ENCODE peak calls at places on chromosomes 3 and 15, in six cellular contexts. V, F, J, Z, W and K are unnamed samples.

GRCh38 chr15:39692464-39693327 is 89.9 kb downstream of the FSIP1 start:
- DNase-seq in V (no peak), F (no peak), J (peak; percentile 33), Z (no peak), W (no peak), K (no peak)

GRCh38 chr15:63593705-63594671 is 3.2 kb upstream of the FBXL22 start:
- DNase-seq in V (no peak), F (no peak), J (no peak), Z (no peak), W (no peak), K (no peak)

GRCh38 chr15:86183765-86184491 is 104.3 kb downstream of the AGBL1 start:
- DNase-seq in V (no peak), F (no peak), J (no peak), Z (no peak), W (no peak), K (no peak)

GRCh38 chr3:143307613-143308183 is 188.1 kb downstream of the CHST2 start:
- DNase-seq in V (no peak), F (no peak), J (peak; percentile 24), Z (no peak), W (no peak), K (peak; percentile 52)

GRCh38 chr3:124934577-124934976 is at the start of gene MUC13:
- DNase-seq in V (no peak), F (peak; percentile 64), J (no peak), Z (no peak), W (no peak), K (no peak)

GRCh38 chr3:55721716-55722484 is 234.8 kb upstream of the WNT5A start:
- DNase-seq in V (no peak), F (peak; percentile 26), J (peak; percentile 47), Z (no peak), W (peak; percentile 10), K (peak; percentile 66)

GRCh38 chr15:85404922-85405293 is 24.5 kb downstream of the AKAP13 start:
- DNase-seq in V (no peak), F (no peak), J (no peak), Z (no peak), W (no peak), K (no peak)

GRCh38 chr3:23823620-23824019 is 17.9 kb downstream of the UBE2E1 start:
- DNase-seq in V (no peak), F (no peak), J (no peak), Z (no peak), W (no peak), K (no peak)

GRCh38 chr15:63752075-63752684 is 81.6 kb downstream of the HERC1 start:
- DNase-seq in V (no peak), F (peak; percentile 62), J (peak; percentile 74), Z (peak; percentile 10), W (peak; percentile 87), K (peak; percentile 82)

GRCh38 chr3:19487386-19487785 is 339.1 kb downstream of the KCNH8 start:
- DNase-seq in V (no peak), F (no peak), J (no peak), Z (no peak), W (no peak), K (no peak)

GRCh38 chr3:113279686-113280085 is 68.3 kb downstream of the BOC start:
- DNase-seq in V (no peak), F (no peak), J (no peak), Z (no peak), W (no peak), K (no peak)

GRCh38 chr3:78645628-78646310 is 1122.0 kb downstream of the ROBO1 start:
- DNase-seq in V (no peak), F (peak; percentile 24), J (peak; percentile 87), Z (peak; percentile 55), W (peak; percentile 59), K (peak; percentile 90)

GRCh38 chr3:29283297-29283681 is 2.4 kb downstream of the RBMS3 start:
- DNase-seq in V (no peak), F (no peak), J (peak; percentile 42), Z (no peak), W (no peak), K (peak; percentile 44)

GRCh38 chr3:177713921-177714900 is 516.9 kb upstream of the TBL1XR1 start:
- DNase-seq in V (no peak), F (no peak), J (no peak), Z (no peak), W (no peak), K (no peak)

GRCh38 chr15:58568157-58568571 is 136.4 kb downstream of the LIPC start:
- DNase-seq in V (no peak), F (peak; percentile 74), J (no peak), Z (no peak), W (peak; percentile 40), K (peak; percentile 38)

GRCh38 chr3:103184772-103185171 is 750.0 kb downstream of the ZPLD1 start:
- DNase-seq in V (no peak), F (no peak), J (no peak), Z (no peak), W (no peak), K (no peak)

GRCh38 chr15:68416158-68416535 is 15.8 kb downstream of the ITGA11 start:
- DNase-seq in V (no peak), F (peak; percentile 7), J (no peak), Z (no peak), W (peak; percentile 2), K (no peak)

GRCh38 chr3:58188921-58189451 is 21.8 kb downstream of the DNASE1L3 start:
- DNase-seq in V (no peak), F (no peak), J (no peak), Z (no peak), W (no peak), K (no peak)

GRCh38 chr15:37134244-37134643 is 33.9 kb upstream of the MEIS2 start:
- DNase-seq in V (no peak), F (no peak), J (no peak), Z (no peak), W (no peak), K (no peak)

GRCh38 chr3:11718582-11719405 is 75.1 kb upstream of the VGLL4 start:
- DNase-seq in V (peak; percentile 62), F (peak; percentile 67), J (peak; percentile 64), Z (no peak), W (peak; percentile 51), K (peak; percentile 66)

GRCh38 chr3:6088433-6088832 is 772.5 kb upstream of the GRM7 start:
- DNase-seq in V (no peak), F (no peak), J (no peak), Z (no peak), W (no peak), K (no peak)

GRCh38 chr3:14520967-14521366 is 19.2 kb downstream of the GRIP2 start:
- DNase-seq in V (no peak), F (no peak), J (no peak), Z (no peak), W (no peak), K (no peak)

GRCh38 chr15:72474912-72475601 is 927 bp downstream of the ARIH1 start:
- DNase-seq in V (peak; percentile 81), F (peak; percentile 78), J (peak; percentile 79), Z (peak; percentile 24), W (peak; percentile 64), K (peak; percentile 87)
- TF ChIP-seq CTCF in V (no peak), F (no peak), J (no peak), Z (no peak), W (no peak), K (peak; percentile 14)

GRCh38 chr15:82648257-82649103 is 1.3 kb upstream of the CPEB1 start:
- DNase-seq in V (no peak), F (no peak), J (peak; percentile 16), Z (no peak), W (no peak), K (no peak)
- H3K4me3 ChIP-seq in V (peak overlapping the region; percentile 48), F (peak overlapping the region; percentile 39), J (peak overlapping the region; percentile 60), Z (peak overlapping the region; percentile 43), W (peak overlapping the region; percentile 55), K (peak overlapping the region; percentile 17)

GRCh38 chr15:48975713-48976419 is 12.1 kb upstream of the SHC4 start:
- DNase-seq in V (peak; percentile 78), F (peak; percentile 67), J (peak; percentile 76), Z (no peak), W (peak; percentile 49), K (peak; percentile 83)
- TF ChIP-seq CTCF in V (peak; percentile 98), F (peak; percentile 98), J (peak; percentile 73), Z (peak; percentile 66), W (peak; percentile 97), K (peak; percentile 59)

GRCh38 chr15:91694131-91694828 is 159.2 kb upstream of the SLCO3A1 start:
- DNase-seq in V (no peak), F (peak; percentile 29), J (peak; percentile 71), Z (no peak), W (peak; percentile 45), K (no peak)
- H3K4me3 ChIP-seq in V (no peak overlapping the region), F (no peak overlapping the region), J (peak overlapping the region; percentile 40), Z (peak overlapping the region; percentile 45), W (peak overlapping the region; percentile 29), K (no peak overlapping the region)

GRCh38 chr15:89127054-89127702 is 38.9 kb downstream of the ABHD2 start:
- DNase-seq in V (no peak), F (no peak), J (no peak), Z (no peak), W (no peak), K (no peak)
- TF ChIP-seq CTCF in V (no peak), F (no peak), J (no peak), Z (peak; percentile 33), W (no peak), K (peak; percentile 28)

DNA sequence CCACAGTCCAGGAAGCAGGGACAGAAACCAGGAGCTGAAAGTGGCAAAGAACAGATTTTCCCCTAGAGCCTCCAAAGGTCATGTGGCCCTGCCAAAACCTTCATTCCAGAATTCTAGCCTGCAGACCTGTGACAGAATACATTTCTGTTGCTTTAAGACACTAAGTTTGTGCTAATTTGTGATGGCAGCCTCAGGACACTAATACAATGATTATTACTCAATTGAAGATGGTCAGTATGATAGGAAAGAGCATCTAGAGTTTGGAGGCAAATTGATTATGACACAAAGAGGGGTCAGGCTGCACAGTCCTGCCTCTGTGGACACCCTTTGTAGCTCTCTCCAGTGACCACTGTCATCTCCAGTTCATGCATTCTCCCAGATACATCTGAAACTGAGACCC is 79.0 kb upstream of the C3orf49 start:
- DNase-seq in V (no peak), F (no peak), J (no peak), Z (no peak), W (no peak), K (no peak)
- H3K4me3 ChIP-seq in V (no peak overlapping the region), F (no peak overlapping the region), J (no peak overlapping the region), Z (no peak overlapping the region), W (no peak overlapping the region), K (no peak overlapping the region)

GRCh38 chr3:183448369-183449128 is 20.1 kb upstream of the MCF2L2 start:
- DNase-seq in V (no peak), F (no peak), J (no peak), Z (no peak), W (no peak), K (no peak)

GRCh38 chr3:183449791-183450190 is 21.4 kb upstream of the MCF2L2 start:
- DNase-seq in V (no peak), F (no peak), J (no peak), Z (no peak), W (no peak), K (no peak)

GRCh38 chr3:183447206-183448001 is 19.0 kb upstream of the MCF2L2 start:
- DNase-seq in V (peak; percentile 87), F (peak; percentile 90), J (peak; percentile 76), Z (peak; percentile 41), W (peak; percentile 77), K (peak; percentile 78)

GRCh38 chr3:183446838-183447205 is 18.4 kb upstream of the MCF2L2 start:
- DNase-seq in V (no peak), F (no peak), J (no peak), Z (no peak), W (no peak), K (no peak)

DNA sequence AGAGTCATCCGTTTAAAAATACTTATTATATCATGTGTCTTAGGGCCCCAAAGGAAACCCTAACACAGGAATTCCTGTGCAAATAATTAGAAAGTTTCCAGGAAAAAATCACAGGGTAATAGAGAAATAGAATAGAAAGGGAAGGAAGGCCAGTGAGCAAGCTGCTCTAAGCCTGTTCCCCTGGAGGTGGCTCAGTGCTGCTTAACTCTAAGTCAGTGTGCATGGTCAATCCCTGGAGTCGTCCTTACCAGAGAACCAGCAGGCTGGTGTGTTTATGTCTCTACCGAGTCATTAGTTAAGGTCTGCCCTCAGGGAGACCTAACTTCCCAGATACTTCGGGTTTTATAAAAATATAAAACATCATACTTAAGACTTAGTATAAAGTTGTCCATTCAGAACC is 21.0 kb upstream of the MCF2L2 start:
- DNase-seq in V (no peak), F (no peak), J (peak; percentile 41), Z (no peak), W (no peak), K (peak; percentile 66)
- TF ChIP-seq CTCF in V (no peak), F (no peak), J (no peak), Z (peak; percentile 25), W (no peak), K (peak; percentile 41)